ENCODE peak calls at places on chromosomes 5 and 9, in eight cellular contexts. One of them, this sample, is unnamed. For H3K27me3, the result is how much of the 10 kb centered on the place peaks cover.

GRCh38 chr5:96968614-96969013 is 32.7 kb downstream of the LNPEP start:
- DNase-seq in brain microvascular endothelial cell: no peak
- DNase-seq in heart left ventricle: no peak
- DNase-seq in endodermal cell: no peak
- DNase-seq in psoas muscle: no peak
- DNase-seq in colonic mucosa: no peak
- DNase-seq in HAP-1: peak
- DNase-seq in CD8-positive, alpha-beta T cell: no peak
- DNase-seq in this sample: no peak

GRCh38 chr9:35112257-35113020 is 3.2 kb downstream of the ATOSB start:
- DNase-seq in brain microvascular endothelial cell: peak
- DNase-seq in heart left ventricle: no peak
- DNase-seq in endodermal cell: no peak
- DNase-seq in psoas muscle: peak
- DNase-seq in colonic mucosa: no peak
- DNase-seq in HAP-1: no peak
- DNase-seq in CD8-positive, alpha-beta T cell: no peak
- DNase-seq in this sample: no peak

GRCh38 chr5:176810084-176810597 is at the start of gene UNC5A:
- DNase-seq in brain microvascular endothelial cell: peak
- DNase-seq in heart left ventricle: no peak
- DNase-seq in endodermal cell: peak
- DNase-seq in psoas muscle: peak
- DNase-seq in colonic mucosa: peak
- DNase-seq in HAP-1: peak
- DNase-seq in CD8-positive, alpha-beta T cell: peak
- DNase-seq in this sample: peak

GRCh38 chr9:5263568-5264218 is 32.5 kb downstream of the INSL4 start:
- DNase-seq in brain microvascular endothelial cell: peak
- DNase-seq in heart left ventricle: no peak
- DNase-seq in endodermal cell: peak
- DNase-seq in psoas muscle: no peak
- DNase-seq in colonic mucosa: no peak
- DNase-seq in HAP-1: no peak
- DNase-seq in CD8-positive, alpha-beta T cell: no peak
- DNase-seq in this sample: peak

GRCh38 chr5:17118631-17119030 is 98.8 kb upstream of the BASP1 start:
- DNase-seq in brain microvascular endothelial cell: peak
- DNase-seq in heart left ventricle: peak
- DNase-seq in endodermal cell: no peak
- DNase-seq in psoas muscle: no peak
- DNase-seq in colonic mucosa: peak
- DNase-seq in HAP-1: no peak
- DNase-seq in CD8-positive, alpha-beta T cell: no peak
- DNase-seq in this sample: no peak

GRCh38 chr5:171709930-171710329 is 75.7 kb upstream of the SMIM23 start:
- DNase-seq in brain microvascular endothelial cell: no peak
- DNase-seq in heart left ventricle: peak
- DNase-seq in endodermal cell: peak
- DNase-seq in psoas muscle: no peak
- DNase-seq in colonic mucosa: no peak
- DNase-seq in HAP-1: no peak
- DNase-seq in CD8-positive, alpha-beta T cell: no peak
- DNase-seq in this sample: no peak

GRCh38 chr5:8827701-8828100 is 718.2 kb downstream of the SEMA5A start:
- DNase-seq in brain microvascular endothelial cell: no peak
- DNase-seq in heart left ventricle: no peak
- DNase-seq in endodermal cell: no peak
- DNase-seq in psoas muscle: no peak
- DNase-seq in colonic mucosa: no peak
- DNase-seq in HAP-1: no peak
- DNase-seq in CD8-positive, alpha-beta T cell: no peak
- DNase-seq in this sample: no peak

GRCh38 chr5:120613729-120614128 is 149.6 kb downstream of the PRR16 start:
- DNase-seq in brain microvascular endothelial cell: no peak
- DNase-seq in heart left ventricle: no peak
- DNase-seq in endodermal cell: no peak
- DNase-seq in psoas muscle: no peak
- DNase-seq in colonic mucosa: no peak
- DNase-seq in HAP-1: peak
- DNase-seq in CD8-positive, alpha-beta T cell: no peak
- DNase-seq in this sample: no peak

GRCh38 chr9:36426348-36426747 is 26.3 kb upstream of the RNF38 start:
- DNase-seq in brain microvascular endothelial cell: no peak
- DNase-seq in heart left ventricle: no peak
- DNase-seq in endodermal cell: no peak
- DNase-seq in psoas muscle: no peak
- DNase-seq in colonic mucosa: no peak
- DNase-seq in HAP-1: no peak
- DNase-seq in CD8-positive, alpha-beta T cell: no peak
- DNase-seq in this sample: no peak

GRCh38 chr9:132116583-132116982 is 36.9 kb upstream of the MED27 start:
- DNase-seq in brain microvascular endothelial cell: no peak
- DNase-seq in heart left ventricle: no peak
- DNase-seq in endodermal cell: no peak
- DNase-seq in psoas muscle: no peak
- DNase-seq in colonic mucosa: no peak
- DNase-seq in HAP-1: no peak
- DNase-seq in CD8-positive, alpha-beta T cell: no peak
- DNase-seq in this sample: no peak

GRCh38 chr5:133232435-133232834 is 180.6 kb downstream of the HSPA4 start:
- DNase-seq in brain microvascular endothelial cell: no peak
- DNase-seq in heart left ventricle: no peak
- DNase-seq in endodermal cell: no peak
- DNase-seq in psoas muscle: no peak
- DNase-seq in colonic mucosa: no peak
- DNase-seq in HAP-1: no peak
- DNase-seq in CD8-positive, alpha-beta T cell: no peak
- DNase-seq in this sample: no peak

GRCh38 chr5:8843766-8844165 is 702.1 kb downstream of the SEMA5A start:
- DNase-seq in brain microvascular endothelial cell: peak
- DNase-seq in heart left ventricle: no peak
- DNase-seq in endodermal cell: no peak
- DNase-seq in psoas muscle: peak
- DNase-seq in colonic mucosa: no peak
- DNase-seq in HAP-1: no peak
- DNase-seq in CD8-positive, alpha-beta T cell: no peak
- DNase-seq in this sample: no peak

GRCh38 chr5:179181988-179182387 is 121.8 kb downstream of the ZNF354C start:
- DNase-seq in brain microvascular endothelial cell: no peak
- DNase-seq in heart left ventricle: no peak
- DNase-seq in endodermal cell: no peak
- DNase-seq in psoas muscle: peak
- DNase-seq in colonic mucosa: no peak
- DNase-seq in HAP-1: no peak
- DNase-seq in CD8-positive, alpha-beta T cell: no peak
- DNase-seq in this sample: no peak

GRCh38 chr9:78985084-78985738 is 586.6 kb upstream of the TLE4 start:
- DNase-seq in brain microvascular endothelial cell: no peak
- DNase-seq in heart left ventricle: no peak
- DNase-seq in endodermal cell: no peak
- DNase-seq in psoas muscle: no peak
- DNase-seq in colonic mucosa: no peak
- DNase-seq in HAP-1: no peak
- DNase-seq in CD8-positive, alpha-beta T cell: no peak
- DNase-seq in this sample: no peak

GRCh38 chr5:28862137-28862859 is 1823.9 kb upstream of the CDH9 start:
- DNase-seq in brain microvascular endothelial cell: no peak
- DNase-seq in heart left ventricle: no peak
- DNase-seq in endodermal cell: peak
- DNase-seq in psoas muscle: no peak
- DNase-seq in colonic mucosa: no peak
- DNase-seq in HAP-1: no peak
- DNase-seq in CD8-positive, alpha-beta T cell: no peak
- DNase-seq in this sample: no peak

GRCh38 chr9:99419099-99419498 is 197.0 kb downstream of the SEC61B start:
- DNase-seq in brain microvascular endothelial cell: no peak
- DNase-seq in heart left ventricle: no peak
- DNase-seq in endodermal cell: no peak
- DNase-seq in psoas muscle: no peak
- DNase-seq in colonic mucosa: no peak
- DNase-seq in HAP-1: no peak
- DNase-seq in CD8-positive, alpha-beta T cell: no peak
- DNase-seq in this sample: no peak

GRCh38 chr9:78982849-78983248 is 588.9 kb upstream of the TLE4 start:
- DNase-seq in brain microvascular endothelial cell: peak
- DNase-seq in heart left ventricle: no peak
- DNase-seq in endodermal cell: no peak
- DNase-seq in psoas muscle: no peak
- DNase-seq in colonic mucosa: no peak
- DNase-seq in HAP-1: no peak
- DNase-seq in CD8-positive, alpha-beta T cell: no peak
- DNase-seq in this sample: no peak

GRCh38 chr5:161549106-161549505 is 2.6 kb upstream of the GABRB2 start:
- DNase-seq in brain microvascular endothelial cell: no peak
- DNase-seq in heart left ventricle: no peak
- DNase-seq in endodermal cell: no peak
- DNase-seq in psoas muscle: no peak
- DNase-seq in colonic mucosa: peak
- DNase-seq in HAP-1: no peak
- DNase-seq in CD8-positive, alpha-beta T cell: no peak
- DNase-seq in this sample: no peak

GRCh38 chr5:161548472-161549094 is 2.1 kb upstream of the GABRB2 start:
- DNase-seq in brain microvascular endothelial cell: no peak
- DNase-seq in heart left ventricle: no peak
- DNase-seq in endodermal cell: peak
- DNase-seq in psoas muscle: no peak
- DNase-seq in colonic mucosa: peak
- DNase-seq in HAP-1: no peak
- DNase-seq in CD8-positive, alpha-beta T cell: no peak
- DNase-seq in this sample: peak

GRCh38 chr5:161546463-161547301 is at the start of gene GABRB2:
- DNase-seq in brain microvascular endothelial cell: no peak
- DNase-seq in heart left ventricle: no peak
- DNase-seq in endodermal cell: peak
- DNase-seq in psoas muscle: peak
- DNase-seq in colonic mucosa: peak
- DNase-seq in HAP-1: peak
- DNase-seq in CD8-positive, alpha-beta T cell: no peak
- DNase-seq in this sample: peak

GRCh38 chr5:161545701-161546462 is 643 bp downstream of the GABRB2 start:
- DNase-seq in brain microvascular endothelial cell: no peak
- DNase-seq in heart left ventricle: no peak
- DNase-seq in endodermal cell: peak
- DNase-seq in psoas muscle: no peak
- DNase-seq in colonic mucosa: no peak
- DNase-seq in HAP-1: no peak
- DNase-seq in CD8-positive, alpha-beta T cell: no peak
- DNase-seq in this sample: peak

GRCh38 chr5:161547573-161548471 is 1.3 kb upstream of the GABRB2 start:
- DNase-seq in brain microvascular endothelial cell: no peak
- DNase-seq in heart left ventricle: no peak
- DNase-seq in endodermal cell: peak
- DNase-seq in psoas muscle: peak
- DNase-seq in colonic mucosa: peak
- DNase-seq in HAP-1: no peak
- DNase-seq in CD8-positive, alpha-beta T cell: no peak
- DNase-seq in this sample: peak
- H3K27me3 ChIP-seq in brain microvascular endothelial cell: under half
- H3K27me3 ChIP-seq in heart left ventricle: under half
- H3K27me3 ChIP-seq in endodermal cell: under half
- H3K27me3 ChIP-seq in psoas muscle: under half
- H3K27me3 ChIP-seq in colonic mucosa: under half
- H3K27me3 ChIP-seq in HAP-1: under half
- H3K27me3 ChIP-seq in CD8-positive, alpha-beta T cell: under half
- H3K27me3 ChIP-seq in this sample: half or more

GRCh38 chr9:88538311-88539085 is 3.5 kb downstream of the NXNL2 start:
- DNase-seq in brain microvascular endothelial cell: no peak
- DNase-seq in heart left ventricle: no peak
- DNase-seq in endodermal cell: no peak
- DNase-seq in psoas muscle: no peak
- DNase-seq in colonic mucosa: no peak
- DNase-seq in HAP-1: no peak
- DNase-seq in CD8-positive, alpha-beta T cell: no peak
- DNase-seq in this sample: no peak
- H3K27me3 ChIP-seq in brain microvascular endothelial cell: under half
- H3K27me3 ChIP-seq in heart left ventricle: under half
- H3K27me3 ChIP-seq in endodermal cell: half or more
- H3K27me3 ChIP-seq in psoas muscle: under half
- H3K27me3 ChIP-seq in colonic mucosa: under half
- H3K27me3 ChIP-seq in HAP-1: under half
- H3K27me3 ChIP-seq in CD8-positive, alpha-beta T cell: under half
- H3K27me3 ChIP-seq in this sample: under half

DNA sequence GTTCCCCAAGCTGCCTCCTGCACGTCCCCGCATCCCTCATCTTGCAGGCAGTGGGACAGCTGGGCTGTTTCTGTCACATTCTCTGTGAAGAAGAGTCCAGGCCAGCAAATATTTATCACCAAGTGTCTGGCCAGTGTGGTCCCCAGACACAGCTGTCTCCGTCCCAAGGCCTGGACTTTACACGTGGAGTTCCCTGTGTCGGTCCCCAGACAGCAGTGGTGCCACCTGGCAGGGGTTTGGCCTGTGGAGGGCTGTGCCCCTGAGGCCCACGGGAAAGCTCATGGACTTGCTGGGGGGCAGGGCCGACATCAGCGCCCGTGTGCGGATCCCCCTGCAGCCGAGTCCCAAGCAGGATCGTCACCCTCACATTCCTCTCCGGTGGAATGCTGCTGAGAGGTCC is 9.2 kb upstream of the SLC12A7 start:
- DNase-seq in brain microvascular endothelial cell: no peak
- DNase-seq in heart left ventricle: no peak
- DNase-seq in endodermal cell: no peak
- DNase-seq in psoas muscle: no peak
- DNase-seq in colonic mucosa: no peak
- DNase-seq in HAP-1: no peak
- DNase-seq in CD8-positive, alpha-beta T cell: no peak
- DNase-seq in this sample: no peak
- H3K27me3 ChIP-seq in brain microvascular endothelial cell: under half
- H3K27me3 ChIP-seq in heart left ventricle: under half
- H3K27me3 ChIP-seq in endodermal cell: under half
- H3K27me3 ChIP-seq in psoas muscle: under half
- H3K27me3 ChIP-seq in colonic mucosa: under half
- H3K27me3 ChIP-seq in HAP-1: under half
- H3K27me3 ChIP-seq in CD8-positive, alpha-beta T cell: under half
- H3K27me3 ChIP-seq in this sample: under half

GRCh38 chr5:174567506-174568141 is 156.8 kb upstream of the MSX2 start:
- DNase-seq in brain microvascular endothelial cell: no peak
- DNase-seq in heart left ventricle: no peak
- DNase-seq in endodermal cell: peak
- DNase-seq in psoas muscle: no peak
- DNase-seq in colonic mucosa: no peak
- DNase-seq in HAP-1: no peak
- DNase-seq in CD8-positive, alpha-beta T cell: no peak
- DNase-seq in this sample: no peak

GRCh38 chr5:174573210-174574014 is 151.0 kb upstream of the MSX2 start:
- DNase-seq in brain microvascular endothelial cell: no peak
- DNase-seq in heart left ventricle: no peak
- DNase-seq in endodermal cell: no peak
- DNase-seq in psoas muscle: no peak
- DNase-seq in colonic mucosa: no peak
- DNase-seq in HAP-1: peak
- DNase-seq in CD8-positive, alpha-beta T cell: no peak
- DNase-seq in this sample: no peak

GRCh38 chr5:174572591-174572990 is 151.8 kb upstream of the MSX2 start:
- DNase-seq in brain microvascular endothelial cell: no peak
- DNase-seq in heart left ventricle: no peak
- DNase-seq in endodermal cell: no peak
- DNase-seq in psoas muscle: no peak
- DNase-seq in colonic mucosa: no peak
- DNase-seq in HAP-1: no peak
- DNase-seq in CD8-positive, alpha-beta T cell: no peak
- DNase-seq in this sample: no peak

GRCh38 chr5:174571662-174572397 is 152.6 kb upstream of the MSX2 start:
- DNase-seq in brain microvascular endothelial cell: peak
- DNase-seq in heart left ventricle: peak
- DNase-seq in endodermal cell: peak
- DNase-seq in psoas muscle: no peak
- DNase-seq in colonic mucosa: peak
- DNase-seq in HAP-1: no peak
- DNase-seq in CD8-positive, alpha-beta T cell: no peak
- DNase-seq in this sample: peak

GRCh38 chr5:174570662-174571061 is 153.7 kb upstream of the MSX2 start:
- DNase-seq in brain microvascular endothelial cell: no peak
- DNase-seq in heart left ventricle: no peak
- DNase-seq in endodermal cell: no peak
- DNase-seq in psoas muscle: no peak
- DNase-seq in colonic mucosa: no peak
- DNase-seq in HAP-1: no peak
- DNase-seq in CD8-positive, alpha-beta T cell: no peak
- DNase-seq in this sample: no peak
- H3K27me3 ChIP-seq in brain microvascular endothelial cell: under half
- H3K27me3 ChIP-seq in heart left ventricle: under half
- H3K27me3 ChIP-seq in endodermal cell: under half
- H3K27me3 ChIP-seq in psoas muscle: under half
- H3K27me3 ChIP-seq in colonic mucosa: under half
- H3K27me3 ChIP-seq in HAP-1: under half
- H3K27me3 ChIP-seq in CD8-positive, alpha-beta T cell: under half
- H3K27me3 ChIP-seq in this sample: under half

This sample was measured in H7.